ENCODE peak calls at places on chromosomes 12 and 14, in eight cellular contexts. E is Peyer's patch, Q is amygdala, T is MCF 10A, S is NCI-H524, C is fibroblast of lung, I is foreskin fibroblast, H is RPMI7951. J is an unnamed sample.

GRCh38 chr14:49203676-49204075 is 382.5 kb downstream of the RPS29 start:
- DNase-seq in E (no peak), Q (no peak), T (no peak), S (no peak), C (no peak), I (no peak), H (no peak), J (no peak)

GRCh38 chr12:95480230-95480629 is 6.3 kb downstream of the METAP2 start:
- DNase-seq in E (no peak), Q (no peak), T (no peak), S (no peak), C (peak), I (no peak), H (no peak), J (no peak)

GRCh38 chr12:60197589-60197988 is 601.8 kb downstream of the SLC16A7 start:
- DNase-seq in E (no peak), Q (no peak), T (peak), S (no peak), C (peak), I (no peak), H (no peak), J (no peak)

GRCh38 chr12:122876724-122877123 is 19.2 kb downstream of the VPS37B start:
- DNase-seq in E (no peak), Q (no peak), T (no peak), S (no peak), C (no peak), I (no peak), H (peak), J (no peak)

GRCh38 chr12:131912526-131913274 is 16.4 kb upstream of the PUS1 start:
- DNase-seq in E (no peak), Q (peak), T (peak), S (no peak), C (peak), I (peak), H (peak), J (peak)

GRCh38 chr14:39034481-39035296 is 68.3 kb downstream of the SEC23A start:
- DNase-seq in E (peak), Q (no peak), T (no peak), S (peak), C (peak), I (no peak), H (no peak), J (peak)

GRCh38 chr14:104702673-104703072 is 13.3 kb downstream of the INF2 start:
- DNase-seq in E (no peak), Q (peak), T (no peak), S (no peak), C (no peak), I (no peak), H (no peak), J (no peak)

GRCh38 chr12:20007331-20007730 is 361.0 kb upstream of the PDE3A start:
- DNase-seq in E (no peak), Q (no peak), T (no peak), S (no peak), C (no peak), I (no peak), H (no peak), J (no peak)

GRCh38 chr14:90970167-90970600 is 90.3 kb downstream of the RPS6KA5 start:
- DNase-seq in E (no peak), Q (no peak), T (no peak), S (no peak), C (peak), I (no peak), H (peak), J (peak)

GRCh38 chr14:52315355-52315718 is 1.2 kb downstream of the PTGER2 start:
- DNase-seq in E (peak), Q (no peak), T (no peak), S (no peak), C (peak), I (no peak), H (no peak), J (peak)

GRCh38 chr14:65238456-65238855 is 136.1 kb upstream of the MAX start:
- DNase-seq in E (no peak), Q (no peak), T (peak), S (no peak), C (peak), I (peak), H (peak), J (no peak)

GRCh38 chr12:122847921-122848421 is 12.7 kb downstream of the HIP1R start:
- DNase-seq in E (no peak), Q (peak), T (no peak), S (no peak), C (no peak), I (no peak), H (no peak), J (no peak)

GRCh38 chr14:35369701-35370191 is 34.8 kb downstream of the NFKBIA start:
- DNase-seq in E (no peak), Q (no peak), T (peak), S (peak), C (no peak), I (no peak), H (no peak), J (no peak)

GRCh38 chr12:51675062-51675803 is 84.2 kb downstream of the SCN8A start:
- DNase-seq in E (no peak), Q (no peak), T (no peak), S (no peak), C (no peak), I (no peak), H (no peak), J (no peak)

GRCh38 chr14:101884537-101885253 is 79.7 kb upstream of the DYNC1H1 start:
- DNase-seq in E (no peak), Q (no peak), T (no peak), S (no peak), C (no peak), I (no peak), H (no peak), J (no peak)

GRCh38 chr14:54594531-54594930 is 27.6 kb downstream of the SAMD4A start:
- DNase-seq in E (no peak), Q (no peak), T (no peak), S (no peak), C (no peak), I (no peak), H (no peak), J (no peak)

GRCh38 chr12:66239295-66239694 is 50.3 kb downstream of the IRAK3 start:
- DNase-seq in E (no peak), Q (no peak), T (no peak), S (no peak), C (no peak), I (no peak), H (no peak), J (peak)

GRCh38 chr14:55425091-55425490 is 13.5 kb upstream of the ATG14 start:
- DNase-seq in E (no peak), Q (no peak), T (peak), S (peak), C (no peak), I (no peak), H (no peak), J (no peak)

GRCh38 chr12:123801573-123802178 is 39.6 kb downstream of the DNAH10 start:
- DNase-seq in E (no peak), Q (no peak), T (peak), S (no peak), C (peak), I (peak), H (peak), J (peak)

GRCh38 chr14:97264516-97265230 is 467.5 kb downstream of the VRK1 start:
- DNase-seq in E (no peak), Q (no peak), T (no peak), S (no peak), C (no peak), I (no peak), H (peak), J (no peak)

GRCh38 chr12:72057330-72057911 is 118.8 kb downstream of the TPH2 start:
- DNase-seq in E (no peak), Q (no peak), T (peak), S (no peak), C (no peak), I (no peak), H (no peak), J (peak)

GRCh38 chr14:33475623-33476022 is 475.3 kb downstream of the EGLN3 start:
- DNase-seq in E (peak), Q (peak), T (peak), S (peak), C (peak), I (peak), H (peak), J (peak)

GRCh38 chr14:48936352-48936751 is 649.8 kb downstream of the RPS29 start:
- DNase-seq in E (peak), Q (no peak), T (peak), S (no peak), C (peak), I (peak), H (peak), J (no peak)

GRCh38 chr12:103868215-103868614 is 27.2 kb upstream of the NT5DC3 start:
- DNase-seq in E (no peak), Q (no peak), T (no peak), S (no peak), C (no peak), I (no peak), H (no peak), J (no peak)

GRCh38 chr12:132197581-132198281 is 53.5 kb downstream of the NOC4L start:
- DNase-seq in E (no peak), Q (no peak), T (no peak), S (no peak), C (peak), I (no peak), H (no peak), J (no peak)

J was measured in OCI-M1.